ENCODE peak calls at places on chromosomes 16 and 17, in seven cellular contexts. T is ovary, W is esophagus muscularis mucosa, Z is tibial nerve, L is esophagus squamous epithelium, D is heart left ventricle, J is IMR-90. E is an unnamed sample. For H3K4me1, the result is how much of the 10 kb centered on the place peaks cover.

GRCh38 chr17:41530062-41531048 is 2.2 kb upstream of the KRT19 start:
- DNase-seq in T (no peak), W (no peak), Z (no peak), L (no peak), D (no peak), J (peak), E (peak)

GRCh38 chr16:67546761-67547422 is 15.4 kb upstream of the CTCF start:
- DNase-seq in T (peak), W (peak), Z (peak), L (no peak), D (peak), J (peak), E (peak)

GRCh38 chr16:11370084-11370931 is 25.0 kb downstream of the RMI2 start:
- DNase-seq in T (no peak), W (no peak), Z (no peak), L (no peak), D (no peak), J (no peak), E (no peak)

GRCh38 chr16:89104303-89104702 is 10.7 kb downstream of the ACSF3 start:
- DNase-seq in T (no peak), W (no peak), Z (no peak), L (no peak), D (no peak), J (no peak), E (no peak)

GRCh38 chr16:4601317-4602186 is 13.1 kb downstream of the UBALD1 start:
- DNase-seq in T (peak), W (no peak), Z (peak), L (no peak), D (no peak), J (peak), E (no peak)

GRCh38 chr17:75155191-75155601 is 884 bp upstream of the JPT1 start:
- DNase-seq in T (no peak), W (no peak), Z (no peak), L (no peak), D (no peak), J (no peak), E (no peak)

GRCh38 chr17:82313195-82314011 is 4.0 kb downstream of the CD7 start:
- DNase-seq in T (no peak), W (no peak), Z (no peak), L (no peak), D (no peak), J (no peak), E (no peak)

GRCh38 chr17:82703935-82704865 is 5.7 kb upstream of the RAB40B start:
- DNase-seq in T (no peak), W (no peak), Z (no peak), L (no peak), D (no peak), J (no peak), E (peak)

GRCh38 chr16:57621521-57622268 is 6.7 kb upstream of the ADGRG1 start:
- DNase-seq in T (peak), W (no peak), Z (no peak), L (no peak), D (no peak), J (no peak), E (no peak)
- H3K4me1 ChIP-seq in T (under half), W (under half), Z (under half), L (under half), D (under half), J (under half), E (half or more)

DNA sequence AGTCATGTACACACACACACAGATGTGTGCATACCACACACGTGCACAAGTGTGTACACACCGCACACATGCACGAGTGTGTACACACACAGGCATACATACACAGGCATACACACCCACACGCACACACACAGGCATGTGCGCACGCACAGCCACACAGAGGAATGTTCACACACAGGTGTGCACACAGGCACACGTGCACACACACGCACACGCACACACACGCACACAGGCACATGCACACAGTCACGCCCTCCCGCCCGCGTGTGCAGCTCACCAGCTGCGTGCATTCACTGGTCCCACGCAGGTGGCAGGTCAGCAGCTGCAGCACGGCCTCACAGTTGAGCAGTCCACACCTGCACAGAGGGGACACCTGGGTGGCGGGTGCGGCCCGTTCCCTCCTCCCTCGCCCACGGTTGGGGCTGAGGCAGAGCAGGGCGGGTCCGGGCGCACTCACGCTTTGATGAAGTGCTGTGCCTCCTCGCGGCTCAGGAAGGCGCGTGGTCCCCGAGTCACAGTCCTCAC is 7.7 kb downstream of the TEPSIN start:
- DNase-seq in T (no peak), W (no peak), Z (no peak), L (no peak), D (no peak), J (no peak), E (no peak)
- TF ChIP-seq POLR2A in T (no peak), W (no peak), Z (no peak), L (no peak), D (no peak), J (no peak), E (no peak)

GRCh38 chr17:59845595-59846390 is 47.0 kb downstream of the TUBD1 start:
- DNase-seq in T (no peak), W (no peak), Z (peak), L (no peak), D (no peak), J (peak), E (peak)

GRCh38 chr17:59844884-59845594 is 47.7 kb downstream of the TUBD1 start:
- DNase-seq in T (no peak), W (no peak), Z (no peak), L (no peak), D (no peak), J (peak), E (no peak)

GRCh38 chr17:59846391-59847165 is 46.2 kb downstream of the TUBD1 start:
- DNase-seq in T (peak), W (peak), Z (peak), L (no peak), D (no peak), J (peak), E (peak)

GRCh38 chr17:59848778-59849177 is 44.0 kb downstream of the TUBD1 start:
- DNase-seq in T (no peak), W (no peak), Z (peak), L (no peak), D (no peak), J (peak), E (peak)

DNA sequence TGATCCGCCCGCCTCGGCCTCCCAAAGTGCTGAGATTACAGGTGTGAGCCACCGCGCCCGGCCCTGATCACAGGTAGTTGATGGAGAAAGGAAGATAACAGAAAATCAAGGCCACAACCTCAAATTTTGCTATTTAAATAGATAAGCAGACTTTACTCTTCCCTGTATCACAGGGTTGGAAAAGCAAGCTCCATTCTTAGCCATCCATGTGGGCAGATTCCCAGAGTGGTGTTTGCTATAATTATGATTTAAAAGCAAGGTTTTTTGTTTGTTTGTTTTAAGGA is 44.4 kb downstream of the TUBD1 start:
- DNase-seq in T (no peak), W (no peak), Z (no peak), L (no peak), D (no peak), J (no peak), E (peak)
- H3K4me1 ChIP-seq in T (under half), W (half or more), Z (under half), L (under half), D (under half), J (under half), E (half or more)

DNA sequence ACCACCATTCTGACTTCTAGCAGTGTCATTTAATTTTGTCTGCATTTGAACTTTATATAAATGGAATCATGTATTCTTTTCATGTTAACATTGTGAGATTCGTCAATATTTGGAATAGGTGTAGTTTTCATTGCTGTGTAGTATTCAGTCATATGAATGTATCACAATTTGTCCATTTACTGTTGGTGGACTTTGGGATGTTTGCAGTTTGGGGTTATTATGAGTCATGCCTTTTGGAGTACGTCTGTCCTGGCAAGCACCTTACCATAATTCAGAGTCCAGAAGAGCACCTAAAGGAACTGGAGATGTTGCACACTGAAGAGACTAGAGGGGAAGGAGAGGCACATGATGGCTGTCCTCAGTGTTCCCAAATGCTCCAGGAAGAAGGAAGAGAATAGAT is 3.1 kb upstream of the PHKG2 start:
- DNase-seq in T (no peak), W (no peak), Z (no peak), L (no peak), D (no peak), J (no peak), E (no peak)
- TF ChIP-seq POLR2A in T (no peak), W (no peak), Z (no peak), L (no peak), D (no peak), J (no peak), E (no peak)

GRCh38 chr17:76528528-76529223 is 8.8 kb downstream of the CYGB start:
- DNase-seq in T (peak), W (no peak), Z (no peak), L (no peak), D (peak), J (peak), E (no peak)

GRCh38 chr17:76529224-76529642 is 8.3 kb downstream of the CYGB start:
- DNase-seq in T (peak), W (no peak), Z (peak), L (no peak), D (peak), J (peak), E (peak)

GRCh38 chr17:76530489-76530814 is 7.1 kb downstream of the CYGB start:
- DNase-seq in T (no peak), W (no peak), Z (no peak), L (no peak), D (no peak), J (no peak), E (no peak)

GRCh38 chr17:76530826-76531500 is 6.5 kb downstream of the CYGB start:
- DNase-seq in T (no peak), W (no peak), Z (no peak), L (no peak), D (no peak), J (no peak), E (no peak)

GRCh38 chr17:76529643-76530488 is 7.6 kb downstream of the CYGB start:
- DNase-seq in T (peak), W (no peak), Z (peak), L (no peak), D (peak), J (peak), E (peak)
- H3K4me1 ChIP-seq in T (under half), W (half or more), Z (under half), L (under half), D (under half), J (under half), E (under half)

GRCh38 chr16:1913327-1914083 is 4.7 kb downstream of the HS3ST6 start:
- DNase-seq in T (no peak), W (no peak), Z (no peak), L (no peak), D (no peak), J (no peak), E (peak)
- TF ChIP-seq POLR2A in T (no peak), W (no peak), Z (no peak), L (peak), D (no peak), J (no peak), E (no peak)

GRCh38 chr17:51258756-51259573 is 884 bp downstream of the MBTD1 start:
- DNase-seq in T (peak), W (no peak), Z (peak), L (no peak), D (peak), J (no peak), E (no peak)
- H3K4me1 ChIP-seq in T (under half), W (half or more), Z (under half), L (under half), D (under half), J (under half), E (under half)

GRCh38 chr17:17724307-17724921 is 43.2 kb downstream of the RAI1 start:
- DNase-seq in T (peak), W (no peak), Z (no peak), L (no peak), D (peak), J (peak), E (no peak)

GRCh38 chr17:17724991-17725852 is 44.0 kb downstream of the RAI1 start:
- DNase-seq in T (peak), W (no peak), Z (no peak), L (no peak), D (no peak), J (no peak), E (no peak)

GRCh38 chr17:17722906-17723353 is 41.7 kb downstream of the RAI1 start:
- DNase-seq in T (no peak), W (no peak), Z (no peak), L (no peak), D (no peak), J (no peak), E (no peak)

GRCh38 chr17:17722081-17722905 is 41.0 kb downstream of the RAI1 start:
- DNase-seq in T (no peak), W (no peak), Z (no peak), L (no peak), D (no peak), J (peak), E (no peak)

DNA sequence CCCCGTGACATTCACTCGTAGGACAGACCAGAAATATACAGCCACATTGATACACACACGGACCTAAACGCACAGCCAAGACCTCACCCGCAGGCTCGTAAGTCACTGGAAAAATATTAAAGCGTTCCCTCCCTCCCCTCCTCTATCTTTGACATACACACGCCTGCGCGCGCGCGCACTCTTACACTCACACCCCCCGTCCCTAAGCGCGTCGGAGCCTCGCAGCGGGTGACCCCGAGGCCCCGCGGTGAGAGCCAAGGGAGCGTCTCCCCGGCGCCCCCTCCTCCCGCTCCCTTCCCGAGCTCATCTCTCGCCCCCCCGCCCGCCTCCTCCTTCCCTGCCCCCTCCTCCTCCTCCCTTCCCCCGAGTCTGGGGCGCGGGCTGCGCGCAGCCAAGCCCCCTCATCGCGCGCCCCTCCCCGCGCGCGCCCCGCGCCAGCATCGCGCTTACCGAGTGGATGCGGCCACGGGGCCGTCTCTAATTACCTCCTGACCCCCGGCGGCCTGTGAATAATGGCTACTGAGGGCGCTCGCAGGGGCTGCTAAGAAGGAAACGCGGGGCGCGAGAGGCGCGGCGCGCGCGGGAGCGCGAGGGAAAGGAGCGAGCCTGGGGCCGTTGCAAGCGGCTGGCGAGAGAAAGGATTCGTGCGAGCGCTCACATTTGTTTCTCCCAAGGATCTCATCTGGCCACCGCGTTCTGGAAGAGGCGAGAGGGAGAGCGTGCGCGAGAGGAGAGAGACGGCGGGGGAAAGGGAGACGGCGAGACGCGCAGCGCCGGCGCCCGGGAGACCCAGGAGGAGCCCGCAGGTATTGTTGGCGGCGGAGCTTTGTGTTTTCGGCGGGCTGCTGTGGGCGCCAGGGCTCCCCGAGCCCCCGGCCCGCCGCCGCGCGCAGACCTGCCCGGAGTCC is 42.4 kb downstream of the RAI1 start:
- DNase-seq in T (no peak), W (no peak), Z (no peak), L (no peak), D (no peak), J (peak), E (no peak)
- TF ChIP-seq POLR2A in T (no peak), W (no peak), Z (no peak), L (no peak), D (no peak), J (no peak), E (no peak)

DNA sequence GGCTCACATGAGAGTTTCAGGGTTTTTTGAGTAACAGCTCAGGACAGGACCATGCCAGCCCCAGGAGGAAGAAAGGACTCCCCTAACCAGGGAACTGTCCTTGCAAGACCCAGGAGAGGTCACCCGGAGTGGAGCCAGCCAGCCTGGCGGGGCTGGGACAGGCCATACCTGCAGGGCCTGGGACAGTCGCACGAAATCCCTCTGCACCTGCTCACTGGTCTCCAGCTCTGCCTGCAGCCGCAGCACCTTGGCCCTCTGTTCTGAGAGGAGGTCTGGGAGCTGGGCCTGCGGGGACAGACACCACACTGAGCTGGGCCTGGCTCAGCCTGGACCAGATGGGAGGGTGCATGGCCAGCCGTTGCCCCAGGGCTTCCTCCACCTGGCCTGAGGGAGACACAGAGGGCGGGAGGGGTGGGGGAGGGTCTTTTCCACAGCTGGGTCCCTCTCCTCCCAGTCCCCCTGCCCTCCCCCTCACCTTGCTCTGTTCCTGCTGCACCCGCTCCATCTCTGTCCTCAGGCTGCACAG is 19.7 kb downstream of the RABEP2 start:
- DNase-seq in T (no peak), W (no peak), Z (no peak), L (no peak), D (no peak), J (no peak), E (no peak)
- H3K4me1 ChIP-seq in T (under half), W (under half), Z (under half), L (under half), D (under half), J (under half), E (under half)

DNA sequence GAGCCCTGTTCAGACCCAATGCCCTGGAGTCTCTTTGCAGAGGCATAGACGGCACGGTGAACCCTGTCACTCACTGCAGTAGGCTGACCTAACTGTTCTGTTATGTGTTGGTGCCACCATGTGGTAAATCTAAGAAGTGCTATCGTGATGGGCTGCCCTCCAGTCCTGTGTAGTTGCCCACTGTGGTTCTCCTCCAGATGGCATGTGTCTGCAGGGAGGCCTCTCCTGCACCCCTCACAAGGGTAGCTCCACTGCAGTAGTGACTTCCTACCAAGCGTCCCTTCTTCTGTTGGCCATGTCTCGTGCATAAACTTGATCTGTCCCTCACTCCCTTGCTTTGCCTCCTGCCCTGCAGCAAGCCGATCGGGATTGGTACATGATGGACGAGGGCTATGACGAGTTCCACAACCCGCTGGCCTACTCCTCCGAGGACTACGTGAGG is 5.8 kb downstream of the DHX38 start:
- DNase-seq in T (no peak), W (no peak), Z (peak), L (no peak), D (peak), J (peak), E (peak)
- TF ChIP-seq POLR2A in T (no peak), W (no peak), Z (no peak), L (no peak), D (no peak), J (no peak), E (no peak)

E was measured in stomach.